ENCODE peak calls at places on chromosomes 3 and 15, in seven cellular contexts. One of them, this sample, is unnamed.

GRCh38 chr3:14369675-14370669 is 32.4 kb upstream of the SLC6A6 start:
- DNase-seq in breast epithelium: no peak
- DNase-seq in heart left ventricle: no peak
- DNase-seq in HepG2: peak; percentile 41
- DNase-seq in endothelial cell of umbilical vein: no peak
- DNase-seq in stomach: peak; percentile 87
- DNase-seq in ovary: peak; percentile 33
- DNase-seq in this sample: no peak

GRCh38 chr3:97793415-97794019 is 28.3 kb upstream of the CRYBG3 start:
- DNase-seq in ovary: no peak
- DNase-seq in HepG2: peak; percentile 60
- DNase-seq in heart left ventricle: no peak
- DNase-seq in stomach: no peak
- DNase-seq in endothelial cell of umbilical vein: peak; percentile 65
- DNase-seq in breast epithelium: no peak
- DNase-seq in this sample: no peak

GRCh38 chr15:62739507-62739906 is 303.0 kb upstream of the TPM1 start:
- DNase-seq in ovary: no peak
- DNase-seq in breast epithelium: no peak
- DNase-seq in HepG2: no peak
- DNase-seq in stomach: no peak
- DNase-seq in endothelial cell of umbilical vein: peak; percentile 14
- DNase-seq in heart left ventricle: no peak
- DNase-seq in this sample: no peak

GRCh38 chr3:4898454-4899313 is 80.6 kb upstream of the BHLHE40 start:
- DNase-seq in ovary: no peak
- DNase-seq in breast epithelium: no peak
- DNase-seq in HepG2: no peak
- DNase-seq in heart left ventricle: no peak
- DNase-seq in endothelial cell of umbilical vein: no peak
- DNase-seq in stomach: no peak
- DNase-seq in this sample: no peak

GRCh38 chr3:18194431-18194830 is 230.7 kb downstream of the SATB1 start:
- DNase-seq in endothelial cell of umbilical vein: no peak
- DNase-seq in breast epithelium: no peak
- DNase-seq in heart left ventricle: no peak
- DNase-seq in ovary: no peak
- DNase-seq in stomach: no peak
- DNase-seq in HepG2: no peak
- DNase-seq in this sample: no peak

GRCh38 chr3:134126153-134126552 is 96.4 kb upstream of the SLCO2A1 start:
- DNase-seq in stomach: no peak
- DNase-seq in heart left ventricle: no peak
- DNase-seq in ovary: no peak
- DNase-seq in endothelial cell of umbilical vein: peak; percentile 16
- DNase-seq in HepG2: no peak
- DNase-seq in breast epithelium: no peak
- DNase-seq in this sample: no peak

GRCh38 chr3:78846688-78847087 is 921.1 kb downstream of the ROBO1 start:
- DNase-seq in heart left ventricle: no peak
- DNase-seq in ovary: no peak
- DNase-seq in endothelial cell of umbilical vein: peak; percentile 61
- DNase-seq in stomach: no peak
- DNase-seq in breast epithelium: no peak
- DNase-seq in HepG2: no peak
- DNase-seq in this sample: no peak

GRCh38 chr3:160450846-160451245 is 1.3 kb upstream of the TRIM59 start:
- DNase-seq in heart left ventricle: no peak
- DNase-seq in HepG2: no peak
- DNase-seq in stomach: no peak
- DNase-seq in ovary: no peak
- DNase-seq in endothelial cell of umbilical vein: no peak
- DNase-seq in breast epithelium: no peak
- DNase-seq in this sample: no peak

GRCh38 chr15:82710208-82710555 is 507 bp upstream of the AP3B2 start:
- DNase-seq in HepG2: no peak
- DNase-seq in heart left ventricle: no peak
- DNase-seq in breast epithelium: no peak
- DNase-seq in endothelial cell of umbilical vein: no peak
- DNase-seq in stomach: no peak
- DNase-seq in ovary: no peak
- DNase-seq in this sample: no peak

GRCh38 chr3:130894873-130895330 is 1.0 kb downstream of the ATP2C1 start:
- DNase-seq in ovary: no peak
- DNase-seq in HepG2: no peak
- DNase-seq in heart left ventricle: no peak
- DNase-seq in stomach: no peak
- DNase-seq in breast epithelium: no peak
- DNase-seq in endothelial cell of umbilical vein: peak; percentile 39
- DNase-seq in this sample: no peak

GRCh38 chr3:185021326-185021725 is 131.5 kb downstream of the C3orf70 start:
- DNase-seq in ovary: no peak
- DNase-seq in HepG2: no peak
- DNase-seq in endothelial cell of umbilical vein: no peak
- DNase-seq in breast epithelium: no peak
- DNase-seq in stomach: no peak
- DNase-seq in heart left ventricle: no peak
- DNase-seq in this sample: no peak

GRCh38 chr15:27530994-27531393 is 560.0 kb downstream of the GABRG3 start:
- DNase-seq in HepG2: no peak
- DNase-seq in heart left ventricle: no peak
- DNase-seq in ovary: no peak
- DNase-seq in stomach: no peak
- DNase-seq in endothelial cell of umbilical vein: no peak
- DNase-seq in breast epithelium: no peak
- DNase-seq in this sample: no peak
- H3K9me3 ChIP-seq in HepG2: peaks cover 34% of the 10 kb centered on the region
- H3K9me3 ChIP-seq in heart left ventricle: no peaks in the 10 kb centered on the region
- H3K9me3 ChIP-seq in ovary: no peaks in the 10 kb centered on the region
- H3K9me3 ChIP-seq in stomach: no peaks in the 10 kb centered on the region
- H3K9me3 ChIP-seq in endothelial cell of umbilical vein: peaks cover 1% of the 10 kb centered on the region
- H3K9me3 ChIP-seq in breast epithelium: no peaks in the 10 kb centered on the region
- H3K9me3 ChIP-seq in this sample: no peaks in the 10 kb centered on the region

GRCh38 chr15:77425104-77425503 is 4.4 kb downstream of the HMG20A start:
- DNase-seq in ovary: no peak
- DNase-seq in endothelial cell of umbilical vein: no peak
- DNase-seq in breast epithelium: no peak
- DNase-seq in heart left ventricle: no peak
- DNase-seq in HepG2: peak; percentile 48
- DNase-seq in stomach: no peak
- DNase-seq in this sample: no peak

GRCh38 chr15:77430213-77430612 is 9.5 kb downstream of the HMG20A start:
- DNase-seq in HepG2: no peak
- DNase-seq in heart left ventricle: no peak
- DNase-seq in endothelial cell of umbilical vein: no peak
- DNase-seq in breast epithelium: no peak
- DNase-seq in ovary: no peak
- DNase-seq in stomach: no peak
- DNase-seq in this sample: no peak

GRCh38 chr15:77426377-77426776 is 5.7 kb downstream of the HMG20A start:
- DNase-seq in breast epithelium: no peak
- DNase-seq in stomach: no peak
- DNase-seq in endothelial cell of umbilical vein: no peak
- DNase-seq in heart left ventricle: no peak
- DNase-seq in HepG2: no peak
- DNase-seq in ovary: no peak
- DNase-seq in this sample: no peak

GRCh38 chr15:77426871-77427270 is 6.2 kb downstream of the HMG20A start:
- DNase-seq in heart left ventricle: no peak
- DNase-seq in ovary: no peak
- DNase-seq in endothelial cell of umbilical vein: no peak
- DNase-seq in breast epithelium: no peak
- DNase-seq in stomach: no peak
- DNase-seq in HepG2: no peak
- DNase-seq in this sample: no peak

GRCh38 chr15:77430652-77431051 is 10.0 kb downstream of the HMG20A start:
- DNase-seq in stomach: no peak
- DNase-seq in ovary: no peak
- DNase-seq in HepG2: no peak
- DNase-seq in heart left ventricle: no peak
- DNase-seq in endothelial cell of umbilical vein: no peak
- DNase-seq in breast epithelium: no peak
- DNase-seq in this sample: no peak
- TF ChIP-seq POLR2A in stomach: no peak
- TF ChIP-seq POLR2A in ovary: no peak
- TF ChIP-seq POLR2A in HepG2: no peak
- TF ChIP-seq POLR2A in heart left ventricle: no peak
- TF ChIP-seq POLR2A in endothelial cell of umbilical vein: no peak
- TF ChIP-seq POLR2A in breast epithelium: no peak
- TF ChIP-seq POLR2A in this sample: no peak

GRCh38 chr15:100592898-100593297 is 9.1 kb downstream of the LINS1 start:
- DNase-seq in ovary: no peak
- DNase-seq in HepG2: no peak
- DNase-seq in stomach: no peak
- DNase-seq in heart left ventricle: no peak
- DNase-seq in breast epithelium: no peak
- DNase-seq in endothelial cell of umbilical vein: no peak
- DNase-seq in this sample: no peak

GRCh38 chr15:100593431-100593830 is 8.6 kb downstream of the LINS1 start:
- DNase-seq in endothelial cell of umbilical vein: no peak
- DNase-seq in heart left ventricle: no peak
- DNase-seq in breast epithelium: no peak
- DNase-seq in HepG2: no peak
- DNase-seq in ovary: no peak
- DNase-seq in stomach: no peak
- DNase-seq in this sample: no peak

GRCh38 chr15:100588638-100589242 is 13.2 kb downstream of the LINS1 start:
- DNase-seq in heart left ventricle: no peak
- DNase-seq in ovary: no peak
- DNase-seq in HepG2: no peak
- DNase-seq in stomach: no peak
- DNase-seq in breast epithelium: no peak
- DNase-seq in endothelial cell of umbilical vein: no peak
- DNase-seq in this sample: no peak

GRCh38 chr15:100595964-100596363 is 6.0 kb downstream of the LINS1 start:
- DNase-seq in ovary: no peak
- DNase-seq in stomach: no peak
- DNase-seq in endothelial cell of umbilical vein: no peak
- DNase-seq in heart left ventricle: no peak
- DNase-seq in HepG2: no peak
- DNase-seq in breast epithelium: no peak
- DNase-seq in this sample: no peak

GRCh38 chr15:100591835-100592234 is 10.1 kb downstream of the LINS1 start:
- DNase-seq in endothelial cell of umbilical vein: no peak
- DNase-seq in heart left ventricle: no peak
- DNase-seq in HepG2: no peak
- DNase-seq in stomach: no peak
- DNase-seq in ovary: no peak
- DNase-seq in breast epithelium: no peak
- DNase-seq in this sample: no peak
- H3K9me3 ChIP-seq in endothelial cell of umbilical vein: no peaks in the 10 kb centered on the region
- H3K9me3 ChIP-seq in heart left ventricle: peaks cover 21% of the 10 kb centered on the region
- H3K9me3 ChIP-seq in HepG2: peaks cover 37% of the 10 kb centered on the region
- H3K9me3 ChIP-seq in stomach: peaks cover 7% of the 10 kb centered on the region
- H3K9me3 ChIP-seq in ovary: no peaks in the 10 kb centered on the region
- H3K9me3 ChIP-seq in breast epithelium: peaks cover 9% of the 10 kb centered on the region
- H3K9me3 ChIP-seq in this sample: no peaks in the 10 kb centered on the region

DNA sequence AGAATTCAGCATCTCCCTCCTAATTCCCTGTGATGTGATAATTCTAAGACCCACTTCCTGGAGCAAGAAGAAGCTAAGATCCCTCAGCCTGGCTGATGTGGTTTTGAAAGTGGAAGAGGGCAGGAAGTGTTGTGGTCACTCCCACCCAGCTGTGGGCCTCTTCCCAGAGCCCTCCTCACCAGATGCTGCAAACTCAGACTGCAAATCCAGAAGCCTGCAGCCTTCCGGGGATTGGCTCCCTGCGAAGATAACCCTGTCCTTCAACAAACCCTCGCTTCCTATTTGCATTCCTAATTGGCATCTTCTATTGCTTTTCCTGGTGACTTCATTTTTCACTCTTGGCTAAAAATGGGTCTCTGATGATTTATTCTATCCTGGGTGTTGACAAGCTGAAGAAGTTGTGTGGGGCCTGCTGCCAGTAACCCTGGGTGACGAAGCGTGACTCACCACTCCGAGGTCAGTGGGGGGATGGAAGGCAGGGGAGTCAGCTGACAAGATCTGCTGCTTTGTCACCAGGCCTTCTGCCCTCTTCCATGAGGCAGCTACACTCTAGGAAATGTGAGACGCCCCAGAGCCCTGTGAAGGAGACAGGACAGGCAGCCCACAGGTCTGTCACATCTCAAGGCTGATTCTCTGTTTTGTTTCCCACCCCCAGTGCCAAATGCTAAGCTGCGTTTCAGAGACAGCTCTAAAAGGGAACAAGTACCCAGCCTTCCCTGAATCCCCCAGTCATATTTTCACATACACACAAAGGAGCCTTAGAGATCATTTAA is 99.7 kb upstream of the LIPC start:
- DNase-seq in endothelial cell of umbilical vein: peak; percentile 93
- DNase-seq in heart left ventricle: peak; percentile 97
- DNase-seq in ovary: peak; percentile 96
- DNase-seq in breast epithelium: peak; percentile 96
- DNase-seq in HepG2: peak; percentile 92
- DNase-seq in stomach: peak; percentile 80
- DNase-seq in this sample: peak; percentile 94
- TF ChIP-seq POLR2A in endothelial cell of umbilical vein: peak; percentile 38
- TF ChIP-seq POLR2A in heart left ventricle: peak; percentile 13
- TF ChIP-seq POLR2A in ovary: peak; percentile 34
- TF ChIP-seq POLR2A in breast epithelium: no peak
- TF ChIP-seq POLR2A in HepG2: peak; percentile 65
- TF ChIP-seq POLR2A in stomach: no peak
- TF ChIP-seq POLR2A in this sample: no peak

GRCh38 chr15:50190166-50190570 is 8.2 kb downstream of the SLC27A2 start:
- DNase-seq in ovary: no peak
- DNase-seq in endothelial cell of umbilical vein: no peak
- DNase-seq in breast epithelium: no peak
- DNase-seq in heart left ventricle: no peak
- DNase-seq in stomach: no peak
- DNase-seq in HepG2: no peak
- DNase-seq in this sample: no peak

GRCh38 chr15:50187997-50188396 is 6.0 kb downstream of the SLC27A2 start:
- DNase-seq in heart left ventricle: no peak
- DNase-seq in ovary: no peak
- DNase-seq in stomach: no peak
- DNase-seq in HepG2: no peak
- DNase-seq in breast epithelium: no peak
- DNase-seq in endothelial cell of umbilical vein: no peak
- DNase-seq in this sample: no peak

GRCh38 chr15:50187525-50187924 is 5.5 kb downstream of the SLC27A2 start:
- DNase-seq in ovary: no peak
- DNase-seq in heart left ventricle: no peak
- DNase-seq in endothelial cell of umbilical vein: no peak
- DNase-seq in stomach: no peak
- DNase-seq in HepG2: no peak
- DNase-seq in breast epithelium: no peak
- DNase-seq in this sample: no peak

GRCh38 chr15:50190723-50191122 is 8.7 kb downstream of the SLC27A2 start:
- DNase-seq in HepG2: no peak
- DNase-seq in endothelial cell of umbilical vein: no peak
- DNase-seq in stomach: no peak
- DNase-seq in ovary: no peak
- DNase-seq in heart left ventricle: no peak
- DNase-seq in breast epithelium: no peak
- DNase-seq in this sample: no peak

DNA sequence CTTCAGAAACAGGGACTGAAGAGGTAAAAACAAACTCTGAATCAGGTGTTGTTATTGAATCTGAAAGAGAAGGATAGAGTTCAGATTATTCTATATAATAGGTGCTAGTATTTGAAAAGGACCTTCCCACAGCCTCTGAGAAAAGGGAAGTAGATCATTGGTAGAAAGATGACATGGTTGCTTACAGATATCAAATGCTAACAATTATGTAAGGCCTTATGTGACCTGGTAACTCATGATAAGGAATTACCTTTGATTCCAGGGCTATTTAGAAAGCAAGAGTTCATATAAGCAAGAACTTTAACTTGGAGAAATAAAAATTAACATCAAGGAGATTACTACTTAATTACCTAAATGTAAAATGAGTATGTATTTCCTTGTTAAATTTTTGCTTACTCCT is 7.6 kb downstream of the SLC27A2 start:
- DNase-seq in ovary: no peak
- DNase-seq in breast epithelium: no peak
- DNase-seq in heart left ventricle: no peak
- DNase-seq in stomach: no peak
- DNase-seq in endothelial cell of umbilical vein: no peak
- DNase-seq in HepG2: no peak
- DNase-seq in this sample: no peak
- H3K9me3 ChIP-seq in ovary: no peaks in the 10 kb centered on the region
- H3K9me3 ChIP-seq in breast epithelium: no peaks in the 10 kb centered on the region
- H3K9me3 ChIP-seq in heart left ventricle: no peaks in the 10 kb centered on the region
- H3K9me3 ChIP-seq in stomach: no peaks in the 10 kb centered on the region
- H3K9me3 ChIP-seq in endothelial cell of umbilical vein: no peaks in the 10 kb centered on the region
- H3K9me3 ChIP-seq in HepG2: no peaks in the 10 kb centered on the region
- H3K9me3 ChIP-seq in this sample: no peaks in the 10 kb centered on the region